ENCODE peak calls at places on chromosomes 2 and 18, in eight cellular contexts. E, H, L, I, S, G, D and C are unnamed samples.

GRCh38 chr2:162928356-162928755 is 89.8 kb upstream of the KCNH7 start:
- DNase-seq in E (no peak), H (no peak), L (no peak), I (no peak), S (peak; percentile 74), G (no peak), D (no peak), C (no peak)

GRCh38 chr2:125516496-125517109 is 1139.4 kb upstream of the GYPC start:
- DNase-seq in E (no peak), H (peak; percentile 10), L (peak; percentile 19), I (no peak), S (peak; percentile 33), G (peak; percentile 17), D (no peak), C (peak; percentile 69)

GRCh38 chr2:148720501-148720998 is 76.0 kb downstream of the EPC2 start:
- DNase-seq in E (no peak), H (no peak), L (peak; percentile 22), I (no peak), S (no peak), G (no peak), D (no peak), C (peak; percentile 11)

GRCh38 chr2:235666240-235666781 is 172.5 kb downstream of the AGAP1 start:
- DNase-seq in E (peak; percentile 54), H (peak; percentile 77), L (peak; percentile 69), I (peak; percentile 86), S (no peak), G (no peak), D (no peak), C (peak; percentile 90)

GRCh38 chr2:132255714-132256113 is 94.0 kb upstream of the ANKRD30BL start:
- DNase-seq in E (no peak), H (no peak), L (no peak), I (no peak), S (no peak), G (peak; percentile 1), D (no peak), C (no peak)

GRCh38 chr2:207683879-207684627 is 27.4 kb upstream of the CCNYL1 start:
- DNase-seq in E (peak; percentile 60), H (peak; percentile 84), L (no peak), I (peak; percentile 60), S (no peak), G (no peak), D (no peak), C (no peak)

GRCh38 chr2:168874368-168875005 is 15.7 kb downstream of the SPC25 start:
- DNase-seq in E (no peak), H (no peak), L (no peak), I (no peak), S (no peak), G (no peak), D (no peak), C (no peak)

GRCh38 chr18:30081122-30081521 is 961.4 kb downstream of the DSC3 start:
- DNase-seq in E (no peak), H (no peak), L (no peak), I (no peak), S (no peak), G (no peak), D (no peak), C (no peak)

GRCh38 chr2:158931577-158931976 is 36.9 kb upstream of the TANC1 start:
- DNase-seq in E (no peak), H (no peak), L (no peak), I (no peak), S (no peak), G (no peak), D (no peak), C (no peak)

GRCh38 chr2:234502285-234502918 is 5.5 kb upstream of the ARL4C start:
- DNase-seq in E (no peak), H (no peak), L (no peak), I (peak; percentile 66), S (no peak), G (no peak), D (no peak), C (no peak)

GRCh38 chr2:165864353-165864752 is 70.3 kb upstream of the GALNT3 start:
- DNase-seq in E (no peak), H (no peak), L (peak; percentile 42), I (no peak), S (no peak), G (no peak), D (no peak), C (peak; percentile 58)

GRCh38 chr18:31609886-31610646 is 18.4 kb downstream of the TTR start:
- DNase-seq in E (no peak), H (no peak), L (no peak), I (no peak), S (no peak), G (no peak), D (no peak), C (no peak)

GRCh38 chr18:11587432-11587831 is 22.0 kb upstream of the SLC35G4 start:
- DNase-seq in E (no peak), H (no peak), L (no peak), I (no peak), S (no peak), G (no peak), D (no peak), C (no peak)

GRCh38 chr18:11587846-11588245 is 21.6 kb upstream of the SLC35G4 start:
- DNase-seq in E (no peak), H (no peak), L (no peak), I (no peak), S (no peak), G (no peak), D (no peak), C (no peak)

DNA sequence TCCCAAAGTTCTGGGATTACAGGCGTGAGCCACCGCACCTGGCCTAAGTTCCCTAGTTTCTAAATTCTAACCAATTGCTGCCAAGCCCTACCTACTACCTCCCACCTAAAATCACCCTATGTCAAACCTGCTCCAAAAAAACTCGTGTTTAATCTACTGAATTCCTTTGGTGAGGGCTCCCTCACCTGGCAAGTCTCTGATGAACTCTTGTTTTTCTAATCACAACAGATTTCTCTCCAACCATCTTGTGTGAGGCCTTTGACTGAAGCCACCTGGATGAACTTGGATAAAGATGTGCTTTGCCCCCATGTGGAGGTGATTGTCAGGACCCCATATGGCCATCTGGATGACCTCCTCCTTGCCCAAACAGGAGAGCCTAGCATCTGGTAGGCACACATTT is 17.4 kb upstream of the SLC35G4 start:
- DNase-seq in E (no peak), H (no peak), L (no peak), I (no peak), S (no peak), G (no peak), D (no peak), C (peak; percentile 64)
- TF ChIP-seq CTCF in E (no peak), H (peak; percentile 15), L (no peak), I (peak; percentile 23), S (no peak), G (no peak), D (peak; percentile 20), C (peak; percentile 53)

DNA sequence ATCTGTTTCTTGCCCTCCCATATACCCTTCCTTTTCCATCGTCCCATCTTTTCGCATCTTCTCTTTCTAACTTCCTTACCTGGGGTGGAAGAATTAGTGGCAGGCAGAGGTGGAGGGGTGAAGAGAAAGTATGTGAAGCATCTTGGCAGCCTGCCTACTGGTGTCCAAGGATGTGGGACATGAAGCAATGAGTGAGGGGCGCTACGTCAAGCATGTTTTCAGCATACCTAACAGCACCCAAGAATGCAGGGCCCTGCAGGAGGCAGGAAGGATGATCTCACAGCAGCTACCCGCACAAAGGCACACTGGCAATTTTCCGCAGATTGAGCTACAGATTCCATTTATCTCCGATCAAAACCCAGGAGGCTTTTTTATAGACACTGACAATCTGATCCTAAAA is 42.2 kb downstream of the METTL4 start:
- DNase-seq in E (no peak), H (peak; percentile 4), L (no peak), I (no peak), S (no peak), G (no peak), D (no peak), C (peak; percentile 45)
- TF ChIP-seq REST in E (no peak), H (no peak), L (no peak), I (no peak), S (no peak), G (no peak), D (no peak), C (no peak)

GRCh38 chr2:30026091-30027055 is 105.0 kb upstream of the ALK start:
- DNase-seq in E (peak; percentile 76), H (peak; percentile 13), L (peak; percentile 89), I (peak; percentile 4), S (peak; percentile 4), G (peak; percentile 57), D (no peak), C (peak; percentile 75)

GRCh38 chr2:30029804-30030203 is 108.4 kb upstream of the ALK start:
- DNase-seq in E (no peak), H (no peak), L (peak; percentile 67), I (no peak), S (no peak), G (no peak), D (no peak), C (no peak)

GRCh38 chr2:30022444-30023071 is 101.2 kb upstream of the ALK start:
- DNase-seq in E (no peak), H (no peak), L (no peak), I (no peak), S (no peak), G (no peak), D (peak; percentile 16), C (no peak)

GRCh38 chr2:30024281-30024680 is 102.9 kb upstream of the ALK start:
- DNase-seq in E (no peak), H (no peak), L (no peak), I (no peak), S (no peak), G (no peak), D (no peak), C (no peak)
- TF ChIP-seq CTCF in E (no peak), H (no peak), L (no peak), I (no peak), S (no peak), G (no peak), D (no peak), C (no peak)

GRCh38 chr2:11026286-11026921 is 114.7 kb downstream of the KCNF1 start:
- DNase-seq in E (no peak), H (no peak), L (no peak), I (no peak), S (no peak), G (no peak), D (no peak), C (no peak)
- TF ChIP-seq REST in E (no peak), H (no peak), L (no peak), I (no peak), S (no peak), G (no peak), D (no peak), C (no peak)